ENCODE peak calls at places on chromosomes 4 and X, in five cellular contexts. X, Q, C, S and Z are unnamed samples.

GRCh38 chr4:112140536-112140935 is 4.7 kb upstream of the FAM241A start:
- DNase-seq in S (no peak), C (no peak), Q (no peak), X (no peak), Z (no peak)

GRCh38 chr4:138562544-138562961 is 320.4 kb upstream of the SLC7A11 start:
- DNase-seq in C (no peak), Q (no peak), S (no peak), X (no peak), Z (no peak)

GRCh38 chr4:8910822-8911310 is 39.2 kb upstream of the HMX1 start:
- DNase-seq in C (no peak), Q (no peak), S (no peak), X (no peak), Z (no peak)

GRCh38 chr4:8643986-8644385 is 51.4 kb downstream of the CPZ start:
- DNase-seq in Q (no peak), C (no peak), X (no peak), S (no peak), Z (no peak)

GRCh38 chrX:68648960-68649359 is 1.5 kb downstream of the STARD8 start:
- DNase-seq in S (no peak), C (no peak), X (no peak), Q (peak; percentile 30), Z (no peak)

GRCh38 chr4:112153222-112153791 is 8.1 kb downstream of the FAM241A start:
- DNase-seq in S (peak; percentile 15), Q (no peak), C (no peak), X (no peak), Z (peak; percentile 4)

GRCh38 chrX:15158736-15159406 is 111.0 kb downstream of the ASB9 start:
- DNase-seq in S (no peak), Q (no peak), C (no peak), X (no peak), Z (no peak)

GRCh38 chr4:156771171-156771837 is 200.3 kb downstream of the PDGFC start:
- DNase-seq in C (no peak), Q (no peak), X (no peak), S (no peak), Z (no peak)

GRCh38 chr4:90030953-90031352 is 96.2 kb upstream of the CCSER1 start:
- DNase-seq in Q (peak; percentile 12), S (no peak), C (no peak), X (no peak), Z (no peak)

GRCh38 chr4:95835672-95836071 is 4.2 kb upstream of the PDHA2 start:
- DNase-seq in S (no peak), C (no peak), Q (peak; percentile 40), X (no peak), Z (no peak)

GRCh38 chrX:53088136-53088974 is 5.6 kb upstream of the KANTR start:
- DNase-seq in C (no peak), S (peak; percentile 64), X (peak; percentile 78), Q (peak; percentile 84), Z (peak; percentile 87)

GRCh38 chrX:123665197-123665596 is 67.7 kb downstream of the THOC2 start:
- DNase-seq in S (no peak), X (no peak), Q (no peak), C (no peak), Z (no peak)

GRCh38 chrX:1852082-1852481 is 237.2 kb downstream of the ASMT start:
- DNase-seq in C (no peak), X (no peak), Q (no peak), S (no peak), Z (no peak)